ENCODE peak calls at places on chromosomes 13 and 19, in ten cellular contexts. One of them, this sample, is unnamed.

GRCh38 chr13:84917252-84917878 is 881.9 kb downstream of the SLITRK6 start:
- DNase-seq in stimulated activated CD4-positive, alpha-beta T cell treated with anti-CD3 and anti-CD28 coated beads, Interleukin-1b, Interleukin-23, amount 100 ng/mL, for 48 hours: no peak
- DNase-seq in adrenal gland: no peak
- DNase-seq in effector CD4-positive, alpha-beta T cell: no peak
- DNase-seq in hypothalamus: no peak
- DNase-seq in T-helper 17 cell: no peak
- DNase-seq in neural crest cell: no peak
- DNase-seq in RWPE2: no peak
- DNase-seq in posterior vena cava: no peak
- DNase-seq in RPMI7951: peak
- DNase-seq in this sample: no peak

GRCh38 chr19:55492362-55492944 is 4.2 kb downstream of the SSC5D start:
- DNase-seq in neural crest cell: no peak
- DNase-seq in RWPE2: no peak
- DNase-seq in T-helper 17 cell: no peak
- DNase-seq in RPMI7951: no peak
- DNase-seq in hypothalamus: no peak
- DNase-seq in stimulated activated CD4-positive, alpha-beta T cell treated with anti-CD3 and anti-CD28 coated beads, Interleukin-1b, Interleukin-23, amount 100 ng/mL, for 48 hours: no peak
- DNase-seq in effector CD4-positive, alpha-beta T cell: no peak
- DNase-seq in posterior vena cava: no peak
- DNase-seq in adrenal gland: no peak
- DNase-seq in this sample: no peak

GRCh38 chr13:34750078-34750703 is 191.9 kb upstream of the NBEA start:
- DNase-seq in adrenal gland: no peak
- DNase-seq in stimulated activated CD4-positive, alpha-beta T cell treated with anti-CD3 and anti-CD28 coated beads, Interleukin-1b, Interleukin-23, amount 100 ng/mL, for 48 hours: no peak
- DNase-seq in RPMI7951: no peak
- DNase-seq in hypothalamus: peak
- DNase-seq in T-helper 17 cell: no peak
- DNase-seq in posterior vena cava: no peak
- DNase-seq in neural crest cell: no peak
- DNase-seq in effector CD4-positive, alpha-beta T cell: no peak
- DNase-seq in RWPE2: no peak
- DNase-seq in this sample: no peak

GRCh38 chr19:10430505-10431253 is 10.3 kb downstream of the PDE4A start:
- DNase-seq in stimulated activated CD4-positive, alpha-beta T cell treated with anti-CD3 and anti-CD28 coated beads, Interleukin-1b, Interleukin-23, amount 100 ng/mL, for 48 hours: no peak
- DNase-seq in hypothalamus: no peak
- DNase-seq in T-helper 17 cell: no peak
- DNase-seq in neural crest cell: no peak
- DNase-seq in posterior vena cava: peak
- DNase-seq in effector CD4-positive, alpha-beta T cell: no peak
- DNase-seq in adrenal gland: no peak
- DNase-seq in RWPE2: no peak
- DNase-seq in RPMI7951: peak
- DNase-seq in this sample: no peak

GRCh38 chr19:6530385-6531162 is at the start of gene TNFSF9:
- DNase-seq in RPMI7951: peak
- DNase-seq in neural crest cell: peak
- DNase-seq in hypothalamus: peak
- DNase-seq in T-helper 17 cell: peak
- DNase-seq in stimulated activated CD4-positive, alpha-beta T cell treated with anti-CD3 and anti-CD28 coated beads, Interleukin-1b, Interleukin-23, amount 100 ng/mL, for 48 hours: peak
- DNase-seq in effector CD4-positive, alpha-beta T cell: peak
- DNase-seq in RWPE2: peak
- DNase-seq in posterior vena cava: peak
- DNase-seq in adrenal gland: peak
- DNase-seq in this sample: peak

GRCh38 chr13:20182231-20182846 is 10.4 kb downstream of the GJB2 start:
- DNase-seq in posterior vena cava: no peak
- DNase-seq in T-helper 17 cell: peak
- DNase-seq in RWPE2: no peak
- DNase-seq in neural crest cell: peak
- DNase-seq in stimulated activated CD4-positive, alpha-beta T cell treated with anti-CD3 and anti-CD28 coated beads, Interleukin-1b, Interleukin-23, amount 100 ng/mL, for 48 hours: peak
- DNase-seq in RPMI7951: peak
- DNase-seq in hypothalamus: peak
- DNase-seq in adrenal gland: peak
- DNase-seq in effector CD4-positive, alpha-beta T cell: peak
- DNase-seq in this sample: peak

GRCh38 chr13:84870190-84870589 is 929.0 kb downstream of the SLITRK6 start:
- DNase-seq in RWPE2: no peak
- DNase-seq in adrenal gland: no peak
- DNase-seq in hypothalamus: no peak
- DNase-seq in neural crest cell: no peak
- DNase-seq in effector CD4-positive, alpha-beta T cell: no peak
- DNase-seq in RPMI7951: peak
- DNase-seq in posterior vena cava: no peak
- DNase-seq in stimulated activated CD4-positive, alpha-beta T cell treated with anti-CD3 and anti-CD28 coated beads, Interleukin-1b, Interleukin-23, amount 100 ng/mL, for 48 hours: no peak
- DNase-seq in T-helper 17 cell: no peak
- DNase-seq in this sample: no peak

GRCh38 chr19:31668916-31669315 is 319.7 kb upstream of the TSHZ3 start:
- DNase-seq in T-helper 17 cell: no peak
- DNase-seq in neural crest cell: no peak
- DNase-seq in RWPE2: no peak
- DNase-seq in effector CD4-positive, alpha-beta T cell: no peak
- DNase-seq in hypothalamus: no peak
- DNase-seq in posterior vena cava: no peak
- DNase-seq in RPMI7951: no peak
- DNase-seq in stimulated activated CD4-positive, alpha-beta T cell treated with anti-CD3 and anti-CD28 coated beads, Interleukin-1b, Interleukin-23, amount 100 ng/mL, for 48 hours: no peak
- DNase-seq in adrenal gland: no peak
- DNase-seq in this sample: no peak

GRCh38 chr13:46343279-46343949 is 43.6 kb downstream of the RUBCNL start:
- DNase-seq in RPMI7951: no peak
- DNase-seq in neural crest cell: no peak
- DNase-seq in posterior vena cava: no peak
- DNase-seq in effector CD4-positive, alpha-beta T cell: no peak
- DNase-seq in stimulated activated CD4-positive, alpha-beta T cell treated with anti-CD3 and anti-CD28 coated beads, Interleukin-1b, Interleukin-23, amount 100 ng/mL, for 48 hours: no peak
- DNase-seq in T-helper 17 cell: no peak
- DNase-seq in hypothalamus: no peak
- DNase-seq in adrenal gland: no peak
- DNase-seq in RWPE2: no peak
- DNase-seq in this sample: no peak

GRCh38 chr13:98466634-98467236 is 110.2 kb downstream of the STK24 start:
- DNase-seq in RWPE2: no peak
- DNase-seq in adrenal gland: peak
- DNase-seq in RPMI7951: peak
- DNase-seq in neural crest cell: peak
- DNase-seq in posterior vena cava: peak
- DNase-seq in T-helper 17 cell: no peak
- DNase-seq in effector CD4-positive, alpha-beta T cell: peak
- DNase-seq in stimulated activated CD4-positive, alpha-beta T cell treated with anti-CD3 and anti-CD28 coated beads, Interleukin-1b, Interleukin-23, amount 100 ng/mL, for 48 hours: peak
- DNase-seq in hypothalamus: no peak
- DNase-seq in this sample: peak

GRCh38 chr13:30194906-30195305 is 112.4 kb downstream of the KATNAL1 start:
- DNase-seq in hypothalamus: no peak
- DNase-seq in RWPE2: no peak
- DNase-seq in posterior vena cava: no peak
- DNase-seq in adrenal gland: no peak
- DNase-seq in effector CD4-positive, alpha-beta T cell: no peak
- DNase-seq in T-helper 17 cell: no peak
- DNase-seq in neural crest cell: no peak
- DNase-seq in RPMI7951: no peak
- DNase-seq in stimulated activated CD4-positive, alpha-beta T cell treated with anti-CD3 and anti-CD28 coated beads, Interleukin-1b, Interleukin-23, amount 100 ng/mL, for 48 hours: no peak
- DNase-seq in this sample: no peak

GRCh38 chr13:48223016-48223385 is 10.0 kb upstream of the ITM2B start:
- DNase-seq in adrenal gland: no peak
- DNase-seq in effector CD4-positive, alpha-beta T cell: no peak
- DNase-seq in RWPE2: no peak
- DNase-seq in RPMI7951: peak
- DNase-seq in T-helper 17 cell: no peak
- DNase-seq in neural crest cell: no peak
- DNase-seq in posterior vena cava: no peak
- DNase-seq in stimulated activated CD4-positive, alpha-beta T cell treated with anti-CD3 and anti-CD28 coated beads, Interleukin-1b, Interleukin-23, amount 100 ng/mL, for 48 hours: no peak
- DNase-seq in hypothalamus: no peak
- DNase-seq in this sample: no peak

GRCh38 chr13:95276119-95276505 is 25.1 kb downstream of the ABCC4 start:
- DNase-seq in RPMI7951: no peak
- DNase-seq in RWPE2: no peak
- DNase-seq in posterior vena cava: no peak
- DNase-seq in effector CD4-positive, alpha-beta T cell: no peak
- DNase-seq in adrenal gland: no peak
- DNase-seq in T-helper 17 cell: no peak
- DNase-seq in neural crest cell: no peak
- DNase-seq in stimulated activated CD4-positive, alpha-beta T cell treated with anti-CD3 and anti-CD28 coated beads, Interleukin-1b, Interleukin-23, amount 100 ng/mL, for 48 hours: no peak
- DNase-seq in hypothalamus: no peak
- DNase-seq in this sample: no peak

GRCh38 chr13:39363393-39363792 is 239.6 kb downstream of the LHFPL6 start:
- DNase-seq in adrenal gland: no peak
- DNase-seq in hypothalamus: no peak
- DNase-seq in posterior vena cava: no peak
- DNase-seq in neural crest cell: no peak
- DNase-seq in effector CD4-positive, alpha-beta T cell: no peak
- DNase-seq in T-helper 17 cell: no peak
- DNase-seq in stimulated activated CD4-positive, alpha-beta T cell treated with anti-CD3 and anti-CD28 coated beads, Interleukin-1b, Interleukin-23, amount 100 ng/mL, for 48 hours: no peak
- DNase-seq in RPMI7951: no peak
- DNase-seq in RWPE2: no peak
- DNase-seq in this sample: no peak

GRCh38 chr19:15109768-15110417 is 2.7 kb downstream of the SYDE1 start:
- DNase-seq in RPMI7951: no peak
- DNase-seq in stimulated activated CD4-positive, alpha-beta T cell treated with anti-CD3 and anti-CD28 coated beads, Interleukin-1b, Interleukin-23, amount 100 ng/mL, for 48 hours: no peak
- DNase-seq in T-helper 17 cell: no peak
- DNase-seq in RWPE2: no peak
- DNase-seq in posterior vena cava: no peak
- DNase-seq in effector CD4-positive, alpha-beta T cell: no peak
- DNase-seq in hypothalamus: no peak
- DNase-seq in neural crest cell: no peak
- DNase-seq in adrenal gland: no peak
- DNase-seq in this sample: no peak

GRCh38 chr19:14434543-14435319 is 1.6 kb downstream of the PKN1 start:
- DNase-seq in hypothalamus: no peak
- DNase-seq in posterior vena cava: peak
- DNase-seq in adrenal gland: peak
- DNase-seq in stimulated activated CD4-positive, alpha-beta T cell treated with anti-CD3 and anti-CD28 coated beads, Interleukin-1b, Interleukin-23, amount 100 ng/mL, for 48 hours: peak
- DNase-seq in RPMI7951: peak
- DNase-seq in neural crest cell: no peak
- DNase-seq in RWPE2: no peak
- DNase-seq in effector CD4-positive, alpha-beta T cell: no peak
- DNase-seq in T-helper 17 cell: no peak
- DNase-seq in this sample: no peak

GRCh38 chr19:35306473-35307246 is 14.7 kb downstream of the MAG start:
- DNase-seq in adrenal gland: no peak
- DNase-seq in neural crest cell: no peak
- DNase-seq in RWPE2: no peak
- DNase-seq in posterior vena cava: no peak
- DNase-seq in hypothalamus: no peak
- DNase-seq in T-helper 17 cell: no peak
- DNase-seq in stimulated activated CD4-positive, alpha-beta T cell treated with anti-CD3 and anti-CD28 coated beads, Interleukin-1b, Interleukin-23, amount 100 ng/mL, for 48 hours: no peak
- DNase-seq in RPMI7951: no peak
- DNase-seq in effector CD4-positive, alpha-beta T cell: no peak
- DNase-seq in this sample: no peak

GRCh38 chr19:1250374-1251232 is 2.2 kb downstream of the MIDN start:
- DNase-seq in adrenal gland: peak
- DNase-seq in effector CD4-positive, alpha-beta T cell: peak
- DNase-seq in neural crest cell: peak
- DNase-seq in RWPE2: no peak
- DNase-seq in stimulated activated CD4-positive, alpha-beta T cell treated with anti-CD3 and anti-CD28 coated beads, Interleukin-1b, Interleukin-23, amount 100 ng/mL, for 48 hours: no peak
- DNase-seq in T-helper 17 cell: peak
- DNase-seq in posterior vena cava: peak
- DNase-seq in hypothalamus: peak
- DNase-seq in RPMI7951: no peak
- DNase-seq in this sample: peak

GRCh38 chr19:29504454-29504853 is 21.3 kb upstream of the VSTM2B start:
- DNase-seq in posterior vena cava: peak
- DNase-seq in adrenal gland: no peak
- DNase-seq in RWPE2: no peak
- DNase-seq in RPMI7951: no peak
- DNase-seq in neural crest cell: no peak
- DNase-seq in T-helper 17 cell: no peak
- DNase-seq in effector CD4-positive, alpha-beta T cell: no peak
- DNase-seq in hypothalamus: peak
- DNase-seq in stimulated activated CD4-positive, alpha-beta T cell treated with anti-CD3 and anti-CD28 coated beads, Interleukin-1b, Interleukin-23, amount 100 ng/mL, for 48 hours: no peak
- DNase-seq in this sample: no peak

GRCh38 chr19:1373534-1374249 is 10.0 kb upstream of the NDUFS7 start:
- DNase-seq in RPMI7951: no peak
- DNase-seq in RWPE2: no peak
- DNase-seq in posterior vena cava: no peak
- DNase-seq in effector CD4-positive, alpha-beta T cell: no peak
- DNase-seq in adrenal gland: peak
- DNase-seq in T-helper 17 cell: no peak
- DNase-seq in hypothalamus: peak
- DNase-seq in neural crest cell: no peak
- DNase-seq in stimulated activated CD4-positive, alpha-beta T cell treated with anti-CD3 and anti-CD28 coated beads, Interleukin-1b, Interleukin-23, amount 100 ng/mL, for 48 hours: no peak
- DNase-seq in this sample: no peak

GRCh38 chr13:97878421-97879375 is 74.8 kb upstream of the IPO5 start:
- DNase-seq in effector CD4-positive, alpha-beta T cell: no peak
- DNase-seq in stimulated activated CD4-positive, alpha-beta T cell treated with anti-CD3 and anti-CD28 coated beads, Interleukin-1b, Interleukin-23, amount 100 ng/mL, for 48 hours: no peak
- DNase-seq in T-helper 17 cell: no peak
- DNase-seq in neural crest cell: no peak
- DNase-seq in posterior vena cava: no peak
- DNase-seq in RWPE2: no peak
- DNase-seq in adrenal gland: no peak
- DNase-seq in hypothalamus: no peak
- DNase-seq in RPMI7951: no peak
- DNase-seq in this sample: no peak

GRCh38 chr13:48400820-48401219 is 12.1 kb downstream of the LPAR6 start:
- DNase-seq in adrenal gland: no peak
- DNase-seq in neural crest cell: no peak
- DNase-seq in stimulated activated CD4-positive, alpha-beta T cell treated with anti-CD3 and anti-CD28 coated beads, Interleukin-1b, Interleukin-23, amount 100 ng/mL, for 48 hours: no peak
- DNase-seq in hypothalamus: no peak
- DNase-seq in RPMI7951: peak
- DNase-seq in T-helper 17 cell: no peak
- DNase-seq in posterior vena cava: no peak
- DNase-seq in RWPE2: no peak
- DNase-seq in effector CD4-positive, alpha-beta T cell: no peak
- DNase-seq in this sample: no peak

GRCh38 chr13:114099191-114099590 is 33.2 kb downstream of the RASA3 start:
- DNase-seq in effector CD4-positive, alpha-beta T cell: no peak
- DNase-seq in stimulated activated CD4-positive, alpha-beta T cell treated with anti-CD3 and anti-CD28 coated beads, Interleukin-1b, Interleukin-23, amount 100 ng/mL, for 48 hours: no peak
- DNase-seq in RWPE2: peak
- DNase-seq in adrenal gland: peak
- DNase-seq in neural crest cell: no peak
- DNase-seq in T-helper 17 cell: no peak
- DNase-seq in RPMI7951: peak
- DNase-seq in posterior vena cava: peak
- DNase-seq in hypothalamus: no peak
- DNase-seq in this sample: no peak

GRCh38 chr19:56348289-56348877 is 33.7 kb upstream of the ZSCAN5A start:
- DNase-seq in RWPE2: no peak
- DNase-seq in neural crest cell: no peak
- DNase-seq in stimulated activated CD4-positive, alpha-beta T cell treated with anti-CD3 and anti-CD28 coated beads, Interleukin-1b, Interleukin-23, amount 100 ng/mL, for 48 hours: peak
- DNase-seq in adrenal gland: no peak
- DNase-seq in T-helper 17 cell: no peak
- DNase-seq in RPMI7951: peak
- DNase-seq in posterior vena cava: no peak
- DNase-seq in effector CD4-positive, alpha-beta T cell: no peak
- DNase-seq in hypothalamus: no peak
- DNase-seq in this sample: no peak

GRCh38 chr13:92137519-92137918 is 739.1 kb downstream of the GPC5 start:
- DNase-seq in RWPE2: no peak
- DNase-seq in adrenal gland: no peak
- DNase-seq in RPMI7951: no peak
- DNase-seq in hypothalamus: no peak
- DNase-seq in T-helper 17 cell: no peak
- DNase-seq in neural crest cell: no peak
- DNase-seq in stimulated activated CD4-positive, alpha-beta T cell treated with anti-CD3 and anti-CD28 coated beads, Interleukin-1b, Interleukin-23, amount 100 ng/mL, for 48 hours: no peak
- DNase-seq in posterior vena cava: no peak
- DNase-seq in effector CD4-positive, alpha-beta T cell: no peak
- DNase-seq in this sample: no peak